ENCODE peak calls at places on chromosomes 3 and 15, in seven cellular contexts. M is mesendoderm, N is IMR-90, Z is mesenchymal stem cell, I is H9, H is H1, C is trophoblast cell. B is an unnamed sample.

GRCh38 chr3:131503328-131503650 is 518 bp upstream of the MRPL3 start:
- DNase-seq in M (no peak), N (no peak), Z (no peak), I (no peak), H (no peak), C (no peak), B (no peak)

GRCh38 chr15:73988075-73988969 is 3.8 kb downstream of the STOML1 start:
- DNase-seq in M (no peak), N (peak), Z (no peak), I (no peak), H (no peak), C (peak), B (no peak)

GRCh38 chr3:189160519-189161309 is 11.1 kb upstream of the TPRG1 start:
- DNase-seq in M (peak), N (no peak), Z (no peak), I (no peak), H (no peak), C (peak), B (no peak)

GRCh38 chr3:57079221-57079831 is 18.9 kb downstream of the SPATA12 start:
- DNase-seq in M (peak), N (no peak), Z (peak), I (peak), H (no peak), C (peak), B (peak)

GRCh38 chr3:15512173-15512572 is 9.3 kb downstream of the COLQ start:
- DNase-seq in M (no peak), N (peak), Z (peak), I (no peak), H (no peak), C (peak), B (no peak)

GRCh38 chr3:173548261-173548660 is 150.7 kb downstream of the NLGN1 start:
- DNase-seq in M (no peak), N (no peak), Z (peak), I (no peak), H (no peak), C (no peak), B (no peak)

GRCh38 chr3:160870327-160870726 is 114.3 kb downstream of the PPM1L start:
- DNase-seq in M (no peak), N (no peak), Z (no peak), I (no peak), H (no peak), C (peak), B (no peak)

GRCh38 chr3:23304424-23304823 is 101.3 kb downstream of the UBE2E2 start:
- DNase-seq in M (no peak), N (peak), Z (no peak), I (no peak), H (no peak), C (peak), B (no peak)

GRCh38 chr3:15043772-15044171 is 21.3 kb downstream of the MRPS25 start:
- DNase-seq in M (no peak), N (no peak), Z (no peak), I (no peak), H (no peak), C (no peak), B (no peak)

GRCh38 chr3:183400352-183400751 is 28.1 kb downstream of the MCF2L2 start:
- DNase-seq in M (peak), N (no peak), Z (no peak), I (no peak), H (no peak), C (no peak), B (no peak)

GRCh38 chr3:6861989-6862879 is 1.3 kb downstream of the GRM7 start:
- DNase-seq in M (peak), N (no peak), Z (no peak), I (peak), H (no peak), C (no peak), B (no peak)

GRCh38 chr3:53083496-53083895 is 37.6 kb upstream of the SFMBT1 start:
- DNase-seq in M (no peak), N (peak), Z (peak), I (peak), H (no peak), C (no peak), B (no peak)

GRCh38 chr15:100338971-100339444 is 2.8 kb downstream of the ADAMTS17 start:
- DNase-seq in M (peak), N (peak), Z (no peak), I (peak), H (no peak), C (peak), B (peak)

GRCh38 chr15:33910741-33911140 is 57.6 kb upstream of the CHRM5 start:
- DNase-seq in M (no peak), N (peak), Z (peak), I (no peak), H (no peak), C (no peak), B (no peak)

GRCh38 chr3:98573231-98573728 is 20.1 kb downstream of the CPOX start:
- DNase-seq in M (peak), N (peak), Z (peak), I (no peak), H (no peak), C (peak), B (no peak)

GRCh38 chr3:183411216-183411922 is 17.1 kb downstream of the MCF2L2 start:
- DNase-seq in M (no peak), N (no peak), Z (no peak), I (no peak), H (no peak), C (no peak), B (no peak)

GRCh38 chr15:90059208-90059985 is 42.9 kb downstream of the IDH2 start:
- DNase-seq in M (peak), N (no peak), Z (peak), I (peak), H (no peak), C (peak), B (no peak)

GRCh38 chr15:89490550-89491315 is 5.7 kb downstream of the RHCG start:
- DNase-seq in M (peak), N (no peak), Z (no peak), I (no peak), H (no peak), C (no peak), B (no peak)

GRCh38 chr3:194993896-194994295 is 277.1 kb downstream of the XXYLT1 start:
- DNase-seq in M (no peak), N (no peak), Z (no peak), I (no peak), H (no peak), C (no peak), B (no peak)

GRCh38 chr3:79329154-79329553 is 438.6 kb downstream of the ROBO1 start:
- DNase-seq in M (peak), N (peak), Z (no peak), I (no peak), H (no peak), C (no peak), B (no peak)

GRCh38 chr3:99866167-99866810 is 48.6 kb downstream of the CMSS1 start:
- DNase-seq in M (no peak), N (peak), Z (peak), I (no peak), H (no peak), C (no peak), B (no peak)

GRCh38 chr3:141242035-141242721 is 10.6 kb downstream of the PXYLP1 start:
- DNase-seq in M (no peak), N (no peak), Z (no peak), I (no peak), H (no peak), C (peak), B (no peak)
- H3K23ac ChIP-seq in M (no peak), N (no peak), Z (no peak), I (no peak), H (no peak), C (no peak), B (no peak)

GRCh38 chr15:68572309-68572708 is 6.5 kb upstream of the CORO2B start:
- DNase-seq in M (no peak), N (no peak), Z (no peak), I (no peak), H (no peak), C (no peak), B (no peak)
- H3K23ac ChIP-seq in M (no peak), N (no peak), Z (no peak), I (no peak), H (no peak), C (no peak), B (no peak)

GRCh38 chr15:75817151-75817935 is 25.9 kb upstream of the UBE2Q2 start:
- DNase-seq in M (no peak), N (no peak), Z (no peak), I (no peak), H (no peak), C (peak), B (no peak)
- H3K23ac ChIP-seq in M (no peak), N (no peak), Z (no peak), I (no peak), H (no peak), C (no peak), B (no peak)

DNA sequence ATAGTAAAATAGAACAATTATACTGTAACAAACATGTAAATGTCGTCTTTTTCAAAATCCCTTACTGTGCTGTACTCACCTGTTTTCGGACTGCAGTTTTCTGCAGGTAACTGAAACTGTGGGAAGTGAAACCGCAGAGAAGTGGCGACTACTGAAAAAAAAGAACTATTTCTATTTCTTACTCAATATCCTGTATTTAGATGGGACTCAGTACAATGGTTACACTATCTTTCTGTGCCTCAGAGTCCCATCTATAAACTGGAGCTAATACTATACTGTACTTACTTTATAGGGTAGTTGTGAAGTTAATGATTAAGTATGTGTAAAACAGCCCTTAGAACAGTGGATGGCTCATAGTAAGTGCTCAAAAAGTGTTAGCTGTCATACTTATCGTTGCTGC is 14.3 kb upstream of the P2RY12 start:
- DNase-seq in M (no peak), N (no peak), Z (no peak), I (no peak), H (no peak), C (no peak), B (no peak)
- H3K23ac ChIP-seq in M (no peak), N (no peak), Z (no peak), I (no peak), H (no peak), C (no peak), B (no peak)

DNA sequence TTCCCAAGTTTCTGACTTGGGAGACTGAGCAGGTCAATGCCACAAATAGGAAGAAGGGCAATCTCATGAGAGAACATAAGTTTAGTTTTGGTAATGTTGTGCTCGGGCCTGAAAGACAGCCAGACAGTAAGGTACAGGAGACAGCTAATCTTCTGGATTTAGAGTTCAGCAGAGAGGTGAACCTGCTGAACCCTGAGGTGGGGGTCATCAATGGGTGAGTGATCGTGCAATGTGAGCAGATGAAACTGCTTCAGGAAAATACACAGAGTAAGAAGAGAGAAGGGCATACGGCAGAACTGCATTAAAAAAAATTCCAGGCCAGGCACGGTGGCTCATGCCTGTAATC is 23.3 kb downstream of the RUBCN start:
- DNase-seq in M (no peak), N (no peak), Z (no peak), I (no peak), H (no peak), C (no peak), B (no peak)
- H3K23ac ChIP-seq in M (no peak), N (peak), Z (no peak), I (no peak), H (no peak), C (no peak), B (no peak)

GRCh38 chr3:159667261-159667660 is 321.4 kb upstream of the IL12A start:
- DNase-seq in M (no peak), N (peak), Z (no peak), I (no peak), H (no peak), C (no peak), B (no peak)

GRCh38 chr3:159668461-159668860 is 320.2 kb upstream of the IL12A start:
- DNase-seq in M (no peak), N (no peak), Z (no peak), I (no peak), H (no peak), C (no peak), B (no peak)

GRCh38 chr3:159669024-159669476 is 319.6 kb upstream of the IL12A start:
- DNase-seq in M (no peak), N (peak), Z (peak), I (no peak), H (no peak), C (no peak), B (no peak)

GRCh38 chr3:159672728-159673471 is 315.7 kb upstream of the IL12A start:
- DNase-seq in M (peak), N (no peak), Z (peak), I (no peak), H (no peak), C (peak), B (no peak)

GRCh38 chr3:159669753-159670152 is 318.9 kb upstream of the IL12A start:
- DNase-seq in M (peak), N (peak), Z (peak), I (no peak), H (no peak), C (no peak), B (peak)
- H3K23ac ChIP-seq in M (no peak), N (no peak), Z (no peak), I (no peak), H (no peak), C (no peak), B (no peak)